ENCODE peak calls at places on chromosome X, in five cellular contexts. P is Panc1, I is SK-N-SH, E is stomach, T is transverse colon. O is an unnamed sample. For H3K36me3, the result is how much of the 10 kb centered on the place peaks cover.

GRCh38 chrX:55488559-55489314 is 911 bp downstream of the USP51 start:
- DNase-seq in P (no peak), I (peak), T (peak), E (peak), O (peak)

GRCh38 chrX:21725916-21726315 is 32.0 kb downstream of the SMPX start:
- DNase-seq in T (no peak), E (no peak), I (no peak), P (no peak), O (no peak)

GRCh38 chrX:118565853-118566252 is 70.2 kb downstream of the DOCK11 start:
- DNase-seq in I (no peak), E (no peak), T (no peak), P (no peak), O (no peak)

GRCh38 chrX:133482345-133483041 is 67.2 kb upstream of the GPC4 start:
- DNase-seq in T (peak), P (no peak), E (no peak), I (no peak), O (peak)

GRCh38 chrX:2898861-2899512 is 30.2 kb downstream of the ARSD start:
- DNase-seq in P (no peak), I (no peak), E (peak), T (peak), O (peak)

GRCh38 chrX:33726281-33727160 is 405.6 kb downstream of the FAM47A start:
- DNase-seq in E (no peak), T (no peak), I (no peak), P (no peak), O (peak)

GRCh38 chrX:40950546-40950945 is 134.7 kb upstream of the USP9X start:
- DNase-seq in I (no peak), T (no peak), P (no peak), E (no peak), O (no peak)

GRCh38 chrX:41720125-41720780 is 3.7 kb upstream of the GPR82 start:
- DNase-seq in T (peak), I (no peak), P (no peak), E (peak), O (no peak)

GRCh38 chrX:41602946-41603345 is 85.8 kb upstream of the GPR34 start:
- DNase-seq in E (no peak), T (no peak), I (no peak), P (no peak), O (no peak)

GRCh38 chrX:85851418-85851817 is 195.9 kb downstream of the CHM start:
- DNase-seq in I (peak), P (peak), E (peak), T (peak), O (no peak)

GRCh38 chrX:79146552-79147390 is 2.3 kb downstream of the GPR174 start:
- DNase-seq in I (no peak), E (no peak), T (no peak), P (no peak), O (no peak)

GRCh38 chrX:136780738-136781137 is at the start of gene ARHGEF6:
- DNase-seq in I (no peak), P (no peak), E (no peak), T (peak), O (no peak)

GRCh38 chrX:119406739-119407138 is 7.6 kb downstream of the SLC25A43 start:
- DNase-seq in T (no peak), E (no peak), P (no peak), I (no peak), O (no peak)

GRCh38 chrX:56281789-56282188 is 49.6 kb downstream of the KLF8 start:
- DNase-seq in P (peak), I (peak), E (no peak), T (no peak), O (no peak)

DNA sequence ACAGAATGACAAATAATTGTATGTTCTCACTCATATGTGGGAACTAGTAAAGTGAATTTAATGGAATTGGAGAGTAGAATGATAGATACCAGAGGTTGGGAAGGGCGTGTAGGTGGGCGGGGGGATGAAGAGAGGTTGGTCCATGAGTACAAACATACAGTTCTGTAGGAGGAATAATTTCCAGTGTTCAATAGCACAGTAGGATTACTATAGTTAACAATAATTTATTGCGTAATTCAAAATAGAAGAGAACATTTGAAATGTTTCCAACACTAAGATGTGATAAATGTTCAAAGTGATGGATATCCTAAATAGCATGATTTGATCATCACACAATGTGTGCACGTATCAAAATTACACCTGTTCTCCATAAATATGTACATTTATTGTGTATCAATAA is 106.2 kb upstream of the IL1RAPL2 start:
- DNase-seq in T (no peak), P (no peak), E (no peak), I (no peak), O (no peak)
- H3K36me3 ChIP-seq in T (under half), P (under half), E (under half), I (under half), O (under half)

DNA sequence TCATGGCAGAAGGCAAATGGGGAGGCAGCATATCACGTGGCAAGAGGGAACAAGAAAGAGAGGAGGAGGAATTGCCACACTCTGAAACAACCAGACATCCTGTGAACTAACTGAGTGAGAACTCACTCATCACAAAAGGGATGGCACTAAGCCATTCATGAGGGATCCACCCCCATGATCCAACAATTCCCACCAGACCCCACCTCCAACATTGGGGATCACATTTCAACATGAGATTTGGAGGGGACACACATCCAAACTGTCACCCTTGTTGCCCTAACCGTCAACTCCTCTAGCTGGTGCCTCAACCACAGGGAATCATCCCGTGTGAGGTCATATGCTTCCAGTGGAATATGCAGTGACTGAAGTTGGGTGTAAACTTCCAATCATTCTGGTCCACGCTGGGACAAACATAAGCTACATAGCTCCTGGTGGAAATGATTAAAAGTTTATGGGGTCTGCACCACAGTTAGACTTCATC is 62.5 kb downstream of the TEX13C start:
- DNase-seq in E (no peak), T (no peak), P (no peak), I (no peak), O (no peak)
- TF ChIP-seq POLR2AphosphoS5 in E (no peak), T (no peak), P (no peak), I (no peak), O (no peak)

GRCh38 chrX:129791336-129791735 is 11.6 kb downstream of the SASH3 start:
- DNase-seq in E (no peak), P (no peak), I (no peak), T (no peak), O (peak)
- H3K36me3 ChIP-seq in E (under half), P (under half), I (under half), T (under half), O (under half)

GRCh38 chrX:17738002-17738713 is 865 bp downstream of the SCML1 start:
- DNase-seq in I (peak), T (peak), E (peak), P (no peak), O (peak)

GRCh38 chrX:17736478-17736855 is 826 bp upstream of the SCML1 start:
- DNase-seq in P (no peak), E (no peak), T (no peak), I (no peak), O (no peak)

GRCh38 chrX:17737707-17738001 is 361 bp downstream of the SCML1 start:
- DNase-seq in I (no peak), T (no peak), E (no peak), P (no peak), O (no peak)

GRCh38 chrX:17736856-17737706 is at the start of gene SCML1:
- DNase-seq in P (peak), E (peak), T (peak), I (peak), O (peak)

DNA sequence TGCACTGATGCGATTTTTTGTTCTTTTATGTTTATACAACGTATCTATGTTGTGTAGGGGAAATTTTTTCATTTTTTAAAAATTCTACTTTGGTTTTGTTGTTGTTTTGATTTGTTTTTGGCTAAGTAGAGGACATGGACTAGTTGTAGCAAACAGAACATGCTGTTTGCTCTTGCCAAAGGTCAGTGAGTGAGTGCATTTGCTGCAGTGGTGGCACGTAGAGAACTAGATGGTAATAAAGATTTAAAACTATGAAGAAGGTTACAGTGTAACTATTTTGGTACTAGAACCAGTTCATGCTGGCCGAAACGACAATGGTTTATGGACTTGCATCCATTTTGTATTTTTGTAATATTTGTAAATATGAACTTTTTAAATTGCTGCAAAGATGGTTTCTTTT is 1.9 kb upstream of the SCML1 start:
- DNase-seq in P (no peak), I (no peak), T (peak), E (no peak), O (no peak)
- TF ChIP-seq POLR2AphosphoS5 in P (no peak), I (no peak), T (no peak), E (no peak), O (no peak)

DNA sequence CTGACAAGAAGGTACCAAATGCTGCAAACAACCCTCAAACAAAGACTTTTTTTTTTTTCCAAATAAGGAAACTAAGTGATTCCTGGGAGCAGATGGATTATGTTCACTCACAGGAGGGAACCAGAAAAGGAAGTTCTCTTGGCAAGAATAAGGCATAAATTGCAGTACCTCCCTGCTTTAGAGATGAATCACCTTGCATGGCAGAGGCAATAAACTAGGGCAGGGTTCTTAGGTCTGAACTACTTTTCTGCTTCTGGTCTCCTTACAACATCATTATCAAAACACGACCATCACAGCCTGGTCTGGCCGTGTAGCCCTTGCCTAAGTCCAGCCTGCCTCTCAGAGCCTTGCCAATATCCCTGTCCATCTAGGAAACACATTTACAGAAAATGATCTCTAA is 6.3 kb downstream of the TMEM31 start:
- DNase-seq in E (no peak), T (peak), I (no peak), P (no peak), O (no peak)
- H3K36me3 ChIP-seq in E (under half), T (under half), I (under half), P (under half), O (under half)

DNA sequence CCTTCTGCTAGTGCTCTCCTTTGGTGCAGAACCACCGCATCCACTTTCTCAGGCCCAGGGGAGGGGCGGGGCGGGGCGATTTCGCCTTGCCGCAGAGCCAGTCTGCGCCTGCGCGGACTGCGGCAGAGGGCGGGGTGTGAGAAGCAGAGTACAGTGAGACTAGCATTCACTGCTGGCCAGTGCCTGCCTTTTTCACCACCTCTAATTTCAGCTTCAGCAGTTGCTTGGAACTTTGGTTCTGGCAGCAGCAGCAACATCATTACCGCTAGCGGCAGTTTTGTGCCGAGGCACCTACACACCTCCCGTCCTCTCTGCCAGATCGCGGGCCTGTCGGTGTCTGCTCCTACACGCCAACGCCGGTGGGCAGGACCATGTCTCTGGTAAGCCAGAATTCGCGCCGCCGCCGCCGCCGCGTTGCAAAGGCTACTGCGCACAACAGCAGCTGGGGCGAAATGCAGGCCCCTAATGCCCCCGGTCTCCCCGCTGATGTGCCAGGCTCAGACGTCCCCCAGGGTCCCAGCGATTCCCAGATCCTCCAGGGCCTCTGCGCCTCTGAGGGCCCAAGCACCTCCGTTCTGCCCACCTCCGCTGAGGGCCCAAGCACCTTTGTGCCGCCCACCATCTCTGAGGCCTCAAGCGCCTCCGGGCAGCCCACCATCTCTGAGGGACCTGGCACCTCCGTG is at the start of gene MAGEE1:
- DNase-seq in I (peak), P (no peak), T (peak), E (peak), O (peak)
- TF ChIP-seq POLR2AphosphoS5 in I (no peak), P (no peak), T (peak), E (no peak), O (peak)

GRCh38 chrX:1418901-1419544 is 27.1 kb upstream of the SLC25A6 start:
- DNase-seq in P (no peak), E (no peak), I (no peak), T (no peak), O (peak)

GRCh38 chrX:1421433-1422134 is 29.7 kb upstream of the SLC25A6 start:
- DNase-seq in T (no peak), P (no peak), I (no peak), E (no peak), O (peak)

GRCh38 chrX:1422135-1422465 is 30.2 kb upstream of the SLC25A6 start:
- DNase-seq in T (no peak), E (no peak), P (no peak), I (no peak), O (peak)

GRCh38 chrX:1419545-1420355 is 27.8 kb upstream of the SLC25A6 start:
- DNase-seq in T (no peak), I (no peak), P (no peak), E (no peak), O (peak)

DNA sequence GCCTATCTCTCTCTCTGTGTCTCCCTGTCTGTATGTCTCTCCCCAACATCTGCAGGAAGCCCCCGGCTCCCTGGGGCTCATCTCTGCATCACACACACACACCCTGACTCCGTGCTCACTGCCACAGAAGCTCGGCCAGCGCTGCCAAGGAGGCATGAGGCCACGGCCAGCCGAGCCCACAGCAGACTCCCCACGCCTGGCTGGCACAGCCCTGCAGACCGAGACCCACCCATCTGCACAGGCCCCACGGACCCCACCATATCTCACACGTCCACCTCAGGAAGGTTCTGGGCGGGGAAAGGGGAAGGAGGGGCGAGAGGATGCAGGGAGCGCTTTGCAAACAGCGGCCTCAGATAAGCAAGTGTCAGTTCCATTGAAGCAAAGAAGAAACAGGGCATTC is 28.5 kb upstream of the SLC25A6 start:
- DNase-seq in I (no peak), P (no peak), E (no peak), T (no peak), O (peak)
- H3K36me3 ChIP-seq in I (under half), P (under half), E (under half), T (under half), O (half or more)

GRCh38 chrX:15410430-15410829 is 26.2 kb upstream of the VEGFD start:
- DNase-seq in P (no peak), E (no peak), T (no peak), I (no peak), O (no peak)

GRCh38 chrX:15418707-15419181 is 34.5 kb upstream of the VEGFD start:
- DNase-seq in T (no peak), P (no peak), E (no peak), I (peak), O (no peak)

GRCh38 chrX:15416133-15416993 is 32.1 kb upstream of the VEGFD start:
- DNase-seq in P (no peak), I (no peak), T (no peak), E (no peak), O (no peak)

GRCh38 chrX:15418041-15418706 is 34.0 kb upstream of the VEGFD start:
- DNase-seq in E (no peak), I (no peak), P (no peak), T (no peak), O (no peak)

DNA sequence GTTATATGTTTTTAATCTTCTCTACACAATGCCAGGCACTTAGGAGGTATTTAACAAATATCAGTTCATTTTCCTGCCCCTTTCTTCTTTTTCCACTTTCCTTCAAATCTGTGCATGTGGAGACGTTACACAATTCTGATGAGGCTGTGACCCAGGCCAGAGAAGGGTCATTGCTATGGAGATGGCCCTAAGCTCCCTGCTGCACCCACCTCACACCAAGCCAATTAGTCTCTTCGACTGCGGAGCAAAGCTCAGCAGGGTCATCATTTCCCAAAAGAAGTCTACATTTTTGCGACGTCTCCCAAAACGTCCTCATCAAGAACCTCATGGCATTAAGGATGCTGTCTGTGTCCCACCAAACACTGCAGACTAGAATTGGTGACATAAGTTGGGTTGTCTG is 28.9 kb upstream of the VEGFD start:
- DNase-seq in P (no peak), T (no peak), I (no peak), E (no peak), O (no peak)
- TF ChIP-seq POLR2AphosphoS5 in P (no peak), T (no peak), I (no peak), E (no peak), O (no peak)

DNA sequence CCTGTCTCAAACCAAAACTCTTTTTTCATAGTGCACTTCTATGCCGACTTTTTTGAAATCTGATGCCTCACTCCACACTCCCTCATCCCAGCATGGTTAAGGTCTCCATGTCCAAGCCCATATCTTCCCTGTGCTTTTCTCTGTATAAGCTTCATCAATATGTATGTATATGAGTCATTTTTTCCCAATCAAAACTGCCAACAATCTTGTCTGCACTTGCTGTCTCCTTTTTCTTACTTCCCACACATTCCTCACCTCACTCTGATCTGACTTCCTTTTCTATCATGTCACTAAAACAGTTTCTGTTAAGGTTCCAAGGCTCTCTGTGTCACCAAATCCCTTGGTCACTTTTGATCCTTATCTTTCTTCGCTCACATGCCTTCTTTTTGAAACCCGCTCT is 88.2 kb upstream of the GPR50 start:
- DNase-seq in T (no peak), I (no peak), P (no peak), E (no peak), O (no peak)
- H3K36me3 ChIP-seq in T (under half), I (under half), P (under half), E (under half), O (under half)

O was measured in sigmoid colon.